ENCODE peak calls at places on chromosomes 1 and 21, in six cellular contexts. A is IMR-90, G is neuronal stem cell, J is mesendoderm, E is H9, Y is H1. O is an unnamed sample.
A peak's percentile ranks its signal among the peaks of the same experiment; 100 is the strongest.

GRCh38 chr1:178456472-178456871 is 40.3 kb downstream of the CLEC20A start:
- DNase-seq in A (no peak), G (no peak), J (no peak), E (no peak), Y (no peak), O (no peak)

GRCh38 chr1:47333922-47334764 is 553 bp downstream of the CMPK1 start:
- DNase-seq in A (peak; percentile 74), G (peak; percentile 77), J (peak; percentile 92), E (peak; percentile 76), Y (no peak), O (peak; percentile 88)

GRCh38 chr1:219938706-219939105 is 10.3 kb upstream of the SLC30A10 start:
- DNase-seq in A (peak; percentile 51), G (no peak), J (no peak), E (no peak), Y (no peak), O (peak; percentile 55)

GRCh38 chr1:156752843-156753486 is 1.5 kb upstream of the HDGF start:
- DNase-seq in A (peak; percentile 64), G (no peak), J (no peak), E (no peak), Y (no peak), O (peak; percentile 86)

GRCh38 chr1:7224644-7225043 is 439.4 kb downstream of the CAMTA1 start:
- DNase-seq in A (no peak), G (no peak), J (peak; percentile 67), E (peak; percentile 72), Y (peak; percentile 15), O (peak; percentile 6)

GRCh38 chr21:15122241-15122640 is 57.4 kb upstream of the NRIP1 start:
- DNase-seq in A (no peak), G (no peak), J (no peak), E (no peak), Y (no peak), O (no peak)

GRCh38 chr21:39525129-39525528 is 73.4 kb downstream of the SH3BGR start:
- DNase-seq in A (no peak), G (no peak), J (no peak), E (no peak), Y (no peak), O (no peak)

GRCh38 chr1:165439287-165439686 is 5.6 kb downstream of the RXRG start:
- DNase-seq in A (no peak), G (no peak), J (peak; percentile 33), E (peak; percentile 38), Y (no peak), O (no peak)

GRCh38 chr1:198176179-198176578 is 19.4 kb downstream of the NEK7 start:
- DNase-seq in A (no peak), G (no peak), J (no peak), E (no peak), Y (no peak), O (no peak)

GRCh38 chr1:43819354-43819753 is 112.0 kb downstream of the ST3GAL3 start:
- DNase-seq in A (no peak), G (no peak), J (no peak), E (no peak), Y (no peak), O (no peak)

GRCh38 chr1:43818691-43819090 is 111.4 kb downstream of the ST3GAL3 start:
- DNase-seq in A (no peak), G (no peak), J (no peak), E (no peak), Y (no peak), O (no peak)

GRCh38 chr1:43821471-43821870 is 112.1 kb upstream of the ARTN start:
- DNase-seq in A (no peak), G (no peak), J (no peak), E (no peak), Y (no peak), O (no peak)

GRCh38 chr1:43814401-43814800 is 107.1 kb downstream of the ST3GAL3 start:
- DNase-seq in A (no peak), G (no peak), J (no peak), E (no peak), Y (no peak), O (no peak)

GRCh38 chr1:43817304-43817939 is 110.1 kb downstream of the ST3GAL3 start:
- DNase-seq in A (no peak), G (no peak), J (no peak), E (no peak), Y (no peak), O (no peak)
- H2BK15ac ChIP-seq in A (no peak overlapping the region), G (no peak overlapping the region), J (no peak overlapping the region), E (no peak overlapping the region), Y (no peak overlapping the region), O (no peak overlapping the region)

DNA sequence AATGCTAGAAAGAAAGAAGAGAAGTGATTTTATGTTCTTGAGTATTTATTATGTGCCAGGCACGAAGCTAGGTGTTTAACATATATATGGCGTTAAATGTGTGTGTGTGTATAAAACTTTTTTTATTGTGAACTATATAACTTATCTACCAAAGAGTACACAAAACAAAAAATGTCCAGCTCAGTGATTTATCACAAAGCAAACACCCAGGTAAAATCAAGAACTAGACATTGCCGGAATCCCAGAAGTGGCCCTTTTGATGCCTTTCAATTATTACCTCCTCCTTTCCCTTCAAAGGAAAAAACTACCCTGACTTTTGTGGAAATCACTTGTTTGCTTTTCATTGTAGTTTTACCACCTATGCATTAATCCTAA is 40.5 kb upstream of the ZNF648 start:
- DNase-seq in A (no peak), G (no peak), J (no peak), E (no peak), Y (no peak), O (no peak)
- H2BK15ac ChIP-seq in A (no peak overlapping the region), G (no peak overlapping the region), J (no peak overlapping the region), E (no peak overlapping the region), Y (no peak overlapping the region), O (no peak overlapping the region)

GRCh38 chr1:30604801-30605440 is 118.5 kb downstream of the MATN1 start:
- DNase-seq in A (no peak), G (no peak), J (no peak), E (no peak), Y (no peak), O (no peak)
- H2BK15ac ChIP-seq in A (no peak overlapping the region), G (no peak overlapping the region), J (no peak overlapping the region), E (no peak overlapping the region), Y (no peak overlapping the region), O (no peak overlapping the region)

DNA sequence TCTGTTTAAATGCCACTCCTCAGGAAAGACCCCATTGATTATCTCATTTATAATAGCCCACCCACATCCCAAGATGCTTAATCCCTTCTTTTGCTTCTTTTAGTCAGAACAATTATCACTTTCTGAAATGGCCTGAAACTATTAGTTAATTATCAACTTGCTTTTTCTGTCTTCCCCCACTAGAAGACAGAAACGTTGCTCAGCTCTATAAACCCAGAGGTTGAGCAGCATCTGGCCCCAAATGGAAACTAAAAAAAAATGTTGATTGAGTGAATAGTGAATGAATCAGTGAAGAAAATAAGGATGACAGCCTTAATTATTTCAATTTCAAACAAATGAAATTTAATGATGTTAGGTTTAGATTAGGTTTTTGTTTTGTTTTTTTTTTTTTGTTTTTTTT is 38.2 kb upstream of the PIGC start:
- DNase-seq in A (no peak), G (no peak), J (no peak), E (no peak), Y (no peak), O (no peak)
- H2BK15ac ChIP-seq in A (no peak overlapping the region), G (no peak overlapping the region), J (no peak overlapping the region), E (no peak overlapping the region), Y (no peak overlapping the region), O (no peak overlapping the region)

GRCh38 chr1:99852648-99853047 is 2.5 kb downstream of the AGL start:
- DNase-seq in A (no peak), G (no peak), J (no peak), E (no peak), Y (no peak), O (no peak)

GRCh38 chr1:99851850-99852454 is 1.8 kb downstream of the AGL start:
- DNase-seq in A (no peak), G (no peak), J (no peak), E (no peak), Y (no peak), O (no peak)

GRCh38 chr1:99849744-99850457 is at the start of gene AGL:
- DNase-seq in A (peak; percentile 61), G (peak; percentile 78), J (peak; percentile 93), E (peak; percentile 91), Y (peak; percentile 64), O (peak; percentile 84)

GRCh38 chr1:99849413-99849743 is 783 bp upstream of the AGL start:
- DNase-seq in A (no peak), G (no peak), J (no peak), E (no peak), Y (no peak), O (no peak)

DNA sequence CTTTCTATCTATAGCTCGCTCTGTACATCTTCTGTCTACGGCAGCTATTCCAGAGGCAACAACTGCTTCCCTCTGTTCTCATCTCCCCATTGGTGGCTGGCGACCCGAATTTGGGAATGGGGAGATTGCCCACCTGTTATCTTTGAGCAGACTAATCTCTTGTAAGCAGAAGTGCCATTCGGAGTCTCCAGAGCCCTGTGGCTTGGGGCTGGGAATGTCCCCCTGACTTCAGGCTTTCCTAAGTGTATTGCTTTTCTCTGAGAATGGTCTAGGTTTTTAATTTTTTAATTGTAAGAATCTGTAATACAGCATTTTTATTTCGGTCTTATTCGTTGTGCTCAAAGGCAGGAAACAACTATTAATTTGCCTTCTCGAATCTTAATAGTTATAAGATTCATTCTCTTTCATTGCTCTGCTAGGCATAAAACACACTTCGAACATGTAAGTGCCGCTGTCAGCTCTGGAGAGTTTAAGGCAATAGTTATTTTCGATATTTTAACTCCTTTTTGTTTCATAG is 355 bp downstream of the AGL start:
- DNase-seq in A (no peak), G (no peak), J (no peak), E (no peak), Y (no peak), O (no peak)
- H2BK15ac ChIP-seq in A (no peak overlapping the region), G (no peak overlapping the region), J (no peak overlapping the region), E (no peak overlapping the region), Y (no peak overlapping the region), O (no peak overlapping the region)

GRCh38 chr1:116411784-116412479 is 38.9 kb downstream of the ATP1A1 start:
- DNase-seq in A (peak; percentile 79), G (no peak), J (peak; percentile 22), E (no peak), Y (no peak), O (peak; percentile 37)

GRCh38 chr1:116412480-116412798 is 39.4 kb downstream of the ATP1A1 start:
- DNase-seq in A (no peak), G (no peak), J (no peak), E (no peak), Y (no peak), O (no peak)

GRCh38 chr1:116413414-116413813 is 40.4 kb downstream of the ATP1A1 start:
- DNase-seq in A (no peak), G (no peak), J (no peak), E (no peak), Y (no peak), O (no peak)

GRCh38 chr1:116414364-116414763 is 41.3 kb downstream of the ATP1A1 start:
- DNase-seq in A (no peak), G (no peak), J (no peak), E (no peak), Y (no peak), O (no peak)

DNA sequence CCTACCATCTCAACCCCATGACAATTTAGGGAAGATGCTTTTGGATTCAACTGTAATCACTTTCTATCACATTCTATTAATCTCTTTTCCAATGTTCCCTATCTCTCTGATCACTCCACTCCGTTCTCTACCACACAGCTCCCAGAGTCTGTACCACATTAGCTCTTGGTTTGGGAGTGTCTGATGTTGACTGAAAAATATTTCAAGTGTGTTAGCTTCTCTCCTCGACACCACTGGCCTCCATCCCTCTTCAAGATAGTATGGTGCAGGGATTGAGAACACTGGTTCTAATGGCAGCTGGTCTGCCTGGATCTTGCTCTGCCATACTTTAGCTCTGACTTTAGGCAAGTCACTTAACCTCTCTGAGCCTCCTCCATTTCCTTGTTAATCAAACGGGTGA is 39.9 kb downstream of the ATP1A1 start:
- DNase-seq in A (no peak), G (no peak), J (no peak), E (no peak), Y (no peak), O (no peak)
- H2BK15ac ChIP-seq in A (no peak overlapping the region), G (no peak overlapping the region), J (no peak overlapping the region), E (no peak overlapping the region), Y (no peak overlapping the region), O (no peak overlapping the region)

GRCh38 chr1:199946305-199947155 is 81.0 kb upstream of the NR5A2 start:
- DNase-seq in A (no peak), G (no peak), J (no peak), E (no peak), Y (no peak), O (no peak)
- H2BK15ac ChIP-seq in A (no peak overlapping the region), G (no peak overlapping the region), J (no peak overlapping the region), E (no peak overlapping the region), Y (no peak overlapping the region), O (no peak overlapping the region)